ENCODE peak calls at places on chromosomes 2 and 18, in eight cellular contexts. One of them, this sample, is unnamed.

GRCh38 chr18:73913505-73913904 is 234.1 kb downstream of the FBXO15 start:
- DNase-seq in renal cortical epithelial cell: no peak
- DNase-seq in ELF-1: no peak
- DNase-seq in GM13976: no peak
- DNase-seq in stimulated activated CD4-positive, alpha-beta T cell treated with anti-CD3 and anti-CD28 coated beads, Interleukin-15, amount 100 ng/mL, for 24 hours: no peak
- DNase-seq in sigmoid colon: no peak
- DNase-seq in WERI-Rb-1: no peak
- DNase-seq in mammary epithelial cell: no peak
- DNase-seq in this sample: no peak

GRCh38 chr2:128323501-128323931 is 4.8 kb upstream of the HS6ST1 start:
- DNase-seq in renal cortical epithelial cell: no peak
- DNase-seq in ELF-1: peak; percentile 10
- DNase-seq in GM13976: peak; percentile 29
- DNase-seq in stimulated activated CD4-positive, alpha-beta T cell treated with anti-CD3 and anti-CD28 coated beads, Interleukin-15, amount 100 ng/mL, for 24 hours: no peak
- DNase-seq in sigmoid colon: peak; percentile 63
- DNase-seq in WERI-Rb-1: no peak
- DNase-seq in mammary epithelial cell: no peak
- DNase-seq in this sample: peak; percentile 68

GRCh38 chr2:222292113-222292737 is 6.6 kb downstream of the PAX3 start:
- DNase-seq in renal cortical epithelial cell: no peak
- DNase-seq in ELF-1: no peak
- DNase-seq in GM13976: no peak
- DNase-seq in stimulated activated CD4-positive, alpha-beta T cell treated with anti-CD3 and anti-CD28 coated beads, Interleukin-15, amount 100 ng/mL, for 24 hours: no peak
- DNase-seq in sigmoid colon: no peak
- DNase-seq in WERI-Rb-1: no peak
- DNase-seq in mammary epithelial cell: no peak
- DNase-seq in this sample: no peak

GRCh38 chr2:3650140-3650944 is 7.7 kb upstream of the ALLC start:
- DNase-seq in renal cortical epithelial cell: no peak
- DNase-seq in ELF-1: no peak
- DNase-seq in GM13976: no peak
- DNase-seq in stimulated activated CD4-positive, alpha-beta T cell treated with anti-CD3 and anti-CD28 coated beads, Interleukin-15, amount 100 ng/mL, for 24 hours: no peak
- DNase-seq in sigmoid colon: no peak
- DNase-seq in WERI-Rb-1: no peak
- DNase-seq in mammary epithelial cell: no peak
- DNase-seq in this sample: no peak

GRCh38 chr18:23743733-23744333 is 54.6 kb downstream of the LAMA3 start:
- DNase-seq in renal cortical epithelial cell: no peak
- DNase-seq in ELF-1: no peak
- DNase-seq in GM13976: no peak
- DNase-seq in stimulated activated CD4-positive, alpha-beta T cell treated with anti-CD3 and anti-CD28 coated beads, Interleukin-15, amount 100 ng/mL, for 24 hours: no peak
- DNase-seq in sigmoid colon: no peak
- DNase-seq in WERI-Rb-1: no peak
- DNase-seq in mammary epithelial cell: no peak
- DNase-seq in this sample: no peak

GRCh38 chr2:162636206-162636728 is 202.3 kb downstream of the KCNH7 start:
- DNase-seq in renal cortical epithelial cell: no peak
- DNase-seq in ELF-1: no peak
- DNase-seq in GM13976: no peak
- DNase-seq in stimulated activated CD4-positive, alpha-beta T cell treated with anti-CD3 and anti-CD28 coated beads, Interleukin-15, amount 100 ng/mL, for 24 hours: no peak
- DNase-seq in sigmoid colon: no peak
- DNase-seq in WERI-Rb-1: no peak
- DNase-seq in mammary epithelial cell: no peak
- DNase-seq in this sample: no peak

GRCh38 chr2:85710687-85711577 is 16.8 kb downstream of the GNLY start:
- DNase-seq in renal cortical epithelial cell: peak; percentile 66
- DNase-seq in ELF-1: no peak
- DNase-seq in GM13976: no peak
- DNase-seq in stimulated activated CD4-positive, alpha-beta T cell treated with anti-CD3 and anti-CD28 coated beads, Interleukin-15, amount 100 ng/mL, for 24 hours: no peak
- DNase-seq in sigmoid colon: no peak
- DNase-seq in WERI-Rb-1: no peak
- DNase-seq in mammary epithelial cell: no peak
- DNase-seq in this sample: no peak

GRCh38 chr2:230669386-230669935 is 43.2 kb upstream of the CAB39 start:
- DNase-seq in renal cortical epithelial cell: no peak
- DNase-seq in ELF-1: no peak
- DNase-seq in GM13976: no peak
- DNase-seq in stimulated activated CD4-positive, alpha-beta T cell treated with anti-CD3 and anti-CD28 coated beads, Interleukin-15, amount 100 ng/mL, for 24 hours: no peak
- DNase-seq in sigmoid colon: no peak
- DNase-seq in WERI-Rb-1: no peak
- DNase-seq in mammary epithelial cell: no peak
- DNase-seq in this sample: no peak

GRCh38 chr18:41714872-41715271 is 240.2 kb upstream of the PIK3C3 start:
- DNase-seq in renal cortical epithelial cell: no peak
- DNase-seq in ELF-1: no peak
- DNase-seq in GM13976: no peak
- DNase-seq in stimulated activated CD4-positive, alpha-beta T cell treated with anti-CD3 and anti-CD28 coated beads, Interleukin-15, amount 100 ng/mL, for 24 hours: no peak
- DNase-seq in sigmoid colon: no peak
- DNase-seq in WERI-Rb-1: no peak
- DNase-seq in mammary epithelial cell: no peak
- DNase-seq in this sample: no peak

GRCh38 chr18:23311346-23312103 is 141.6 kb upstream of the RIOK3 start:
- DNase-seq in renal cortical epithelial cell: peak; percentile 90
- DNase-seq in ELF-1: no peak
- DNase-seq in GM13976: no peak
- DNase-seq in stimulated activated CD4-positive, alpha-beta T cell treated with anti-CD3 and anti-CD28 coated beads, Interleukin-15, amount 100 ng/mL, for 24 hours: no peak
- DNase-seq in sigmoid colon: no peak
- DNase-seq in WERI-Rb-1: no peak
- DNase-seq in mammary epithelial cell: peak; percentile 72
- DNase-seq in this sample: peak; percentile 82

GRCh38 chr2:108956375-108956774 is 32.6 kb downstream of the EDAR start:
- DNase-seq in renal cortical epithelial cell: no peak
- DNase-seq in ELF-1: no peak
- DNase-seq in GM13976: no peak
- DNase-seq in stimulated activated CD4-positive, alpha-beta T cell treated with anti-CD3 and anti-CD28 coated beads, Interleukin-15, amount 100 ng/mL, for 24 hours: no peak
- DNase-seq in sigmoid colon: no peak
- DNase-seq in WERI-Rb-1: no peak
- DNase-seq in mammary epithelial cell: no peak
- DNase-seq in this sample: no peak

GRCh38 chr2:218003265-218003950 is 613 bp upstream of the TNS1 start:
- DNase-seq in renal cortical epithelial cell: no peak
- DNase-seq in ELF-1: peak; percentile 42
- DNase-seq in GM13976: no peak
- DNase-seq in stimulated activated CD4-positive, alpha-beta T cell treated with anti-CD3 and anti-CD28 coated beads, Interleukin-15, amount 100 ng/mL, for 24 hours: no peak
- DNase-seq in sigmoid colon: peak; percentile 85
- DNase-seq in WERI-Rb-1: no peak
- DNase-seq in mammary epithelial cell: no peak
- DNase-seq in this sample: no peak

GRCh38 chr18:6920099-6920955 is 190.8 kb downstream of the ARHGAP28 start:
- DNase-seq in renal cortical epithelial cell: peak; percentile 66
- DNase-seq in ELF-1: peak; percentile 77
- DNase-seq in GM13976: peak; percentile 52
- DNase-seq in stimulated activated CD4-positive, alpha-beta T cell treated with anti-CD3 and anti-CD28 coated beads, Interleukin-15, amount 100 ng/mL, for 24 hours: peak; percentile 40
- DNase-seq in sigmoid colon: no peak
- DNase-seq in WERI-Rb-1: peak; percentile 77
- DNase-seq in mammary epithelial cell: peak; percentile 64
- DNase-seq in this sample: no peak

GRCh38 chr2:40531359-40531758 is 79.5 kb upstream of the SLC8A1 start:
- DNase-seq in renal cortical epithelial cell: no peak
- DNase-seq in ELF-1: no peak
- DNase-seq in GM13976: no peak
- DNase-seq in stimulated activated CD4-positive, alpha-beta T cell treated with anti-CD3 and anti-CD28 coated beads, Interleukin-15, amount 100 ng/mL, for 24 hours: no peak
- DNase-seq in sigmoid colon: no peak
- DNase-seq in WERI-Rb-1: no peak
- DNase-seq in mammary epithelial cell: no peak
- DNase-seq in this sample: no peak

GRCh38 chr18:76668119-76668518 is 154.2 kb upstream of the ZNF236 start:
- DNase-seq in renal cortical epithelial cell: no peak
- DNase-seq in ELF-1: no peak
- DNase-seq in GM13976: no peak
- DNase-seq in stimulated activated CD4-positive, alpha-beta T cell treated with anti-CD3 and anti-CD28 coated beads, Interleukin-15, amount 100 ng/mL, for 24 hours: no peak
- DNase-seq in sigmoid colon: no peak
- DNase-seq in WERI-Rb-1: no peak
- DNase-seq in mammary epithelial cell: no peak
- DNase-seq in this sample: no peak

GRCh38 chr18:55001625-55002024 is 42.4 kb upstream of the CCDC68 start:
- DNase-seq in renal cortical epithelial cell: no peak
- DNase-seq in ELF-1: no peak
- DNase-seq in GM13976: no peak
- DNase-seq in stimulated activated CD4-positive, alpha-beta T cell treated with anti-CD3 and anti-CD28 coated beads, Interleukin-15, amount 100 ng/mL, for 24 hours: no peak
- DNase-seq in sigmoid colon: no peak
- DNase-seq in WERI-Rb-1: no peak
- DNase-seq in mammary epithelial cell: no peak
- DNase-seq in this sample: no peak

GRCh38 chr2:52933878-52934277 is 833.7 kb upstream of the CHAC2 start:
- DNase-seq in renal cortical epithelial cell: no peak
- DNase-seq in ELF-1: no peak
- DNase-seq in GM13976: no peak
- DNase-seq in stimulated activated CD4-positive, alpha-beta T cell treated with anti-CD3 and anti-CD28 coated beads, Interleukin-15, amount 100 ng/mL, for 24 hours: no peak
- DNase-seq in sigmoid colon: no peak
- DNase-seq in WERI-Rb-1: no peak
- DNase-seq in mammary epithelial cell: no peak
- DNase-seq in this sample: no peak

GRCh38 chr18:6219116-6219717 is 195.5 kb downstream of the L3MBTL4 start:
- DNase-seq in renal cortical epithelial cell: peak; percentile 15
- DNase-seq in ELF-1: peak; percentile 64
- DNase-seq in GM13976: peak; percentile 33
- DNase-seq in stimulated activated CD4-positive, alpha-beta T cell treated with anti-CD3 and anti-CD28 coated beads, Interleukin-15, amount 100 ng/mL, for 24 hours: peak; percentile 14
- DNase-seq in sigmoid colon: no peak
- DNase-seq in WERI-Rb-1: peak; percentile 58
- DNase-seq in mammary epithelial cell: no peak
- DNase-seq in this sample: no peak

GRCh38 chr2:226772389-226773179 is 27.0 kb downstream of the IRS1 start:
- DNase-seq in renal cortical epithelial cell: no peak
- DNase-seq in ELF-1: no peak
- DNase-seq in GM13976: peak; percentile 64
- DNase-seq in stimulated activated CD4-positive, alpha-beta T cell treated with anti-CD3 and anti-CD28 coated beads, Interleukin-15, amount 100 ng/mL, for 24 hours: no peak
- DNase-seq in sigmoid colon: no peak
- DNase-seq in WERI-Rb-1: no peak
- DNase-seq in mammary epithelial cell: no peak
- DNase-seq in this sample: no peak

GRCh38 chr2:215828528-215829184 is 184.7 kb downstream of the MREG start:
- DNase-seq in renal cortical epithelial cell: peak; percentile 68
- DNase-seq in ELF-1: peak; percentile 87
- DNase-seq in GM13976: peak; percentile 47
- DNase-seq in stimulated activated CD4-positive, alpha-beta T cell treated with anti-CD3 and anti-CD28 coated beads, Interleukin-15, amount 100 ng/mL, for 24 hours: peak; percentile 52
- DNase-seq in sigmoid colon: peak; percentile 71
- DNase-seq in WERI-Rb-1: peak; percentile 75
- DNase-seq in mammary epithelial cell: peak; percentile 67
- DNase-seq in this sample: no peak

This sample was measured in coronary artery.